ENCODE peak calls at places on chromosome 4, in four cellular contexts. Z, O, P and L are unnamed samples.

GRCh38 chr4:86011117-86011516 is 348.7 kb downstream of the MAPK10 start:
- DNase-seq in Z (peak), O (no peak), P (no peak), L (peak)

GRCh38 chr4:69057620-69058409 is 38.5 kb upstream of the UGT2B7 start:
- DNase-seq in Z (peak), O (no peak), P (no peak), L (no peak)

GRCh38 chr4:86358176-86358701 is 1.6 kb downstream of the MAPK10 start:
- DNase-seq in Z (peak), O (no peak), P (no peak), L (no peak)

GRCh38 chr4:152729466-152729865 is 49.7 kb upstream of the TMEM154 start:
- DNase-seq in Z (peak), O (no peak), P (no peak), L (no peak)

GRCh38 chr4:138870739-138871633 is 144.6 kb upstream of the NOCT start:
- DNase-seq in Z (peak), O (peak), P (peak), L (peak)

GRCh38 chr4:183326853-183327252 is 4.6 kb upstream of the CLDN24 start:
- DNase-seq in Z (peak), O (no peak), P (no peak), L (no peak)

GRCh38 chr4:86670739-86671138 is 76.6 kb downstream of the PTPN13 start:
- DNase-seq in Z (peak), O (no peak), P (no peak), L (peak)

GRCh38 chr4:67393699-67394281 is 151.5 kb downstream of the CENPC start:
- DNase-seq in Z (peak), O (peak), P (no peak), L (peak)

GRCh38 chr4:105624530-105624929 is 72.1 kb downstream of the ARHGEF38 start:
- DNase-seq in Z (peak), O (no peak), P (no peak), L (no peak)

GRCh38 chr4:153063490-153063889 is 127.4 kb downstream of the FHDC1 start:
- DNase-seq in Z (no peak), O (no peak), P (no peak), L (no peak)

GRCh38 chr4:78902313-78902712 is 36.9 kb downstream of the PAQR3 start:
- DNase-seq in Z (no peak), O (no peak), P (no peak), L (no peak)

GRCh38 chr4:106058919-106059318 is 163.6 kb downstream of the NPNT start:
- DNase-seq in Z (peak), O (no peak), P (no peak), L (no peak)

GRCh38 chr4:2484993-2485392 is 16.1 kb downstream of the RNF4 start:
- DNase-seq in Z (no peak), O (no peak), P (peak), L (peak)

GRCh38 chr4:1111259-1111809 is 2.0 kb downstream of the RNF212 start:
- DNase-seq in Z (no peak), O (no peak), P (no peak), L (no peak)

GRCh38 chr4:147924604-147925412 is 192.9 kb downstream of the ARHGAP10 start:
- DNase-seq in Z (peak), O (no peak), P (no peak), L (peak)

GRCh38 chr4:156545003-156545785 is 426.4 kb downstream of the PDGFC start:
- DNase-seq in Z (peak), O (no peak), P (no peak), L (peak)

GRCh38 chr4:54937501-54937900 is 187.9 kb downstream of the KDR start:
- DNase-seq in Z (no peak), O (no peak), P (no peak), L (peak)

GRCh38 chr4:54315561-54315960 is 86.5 kb downstream of the PDGFRA start:
- DNase-seq in Z (no peak), O (no peak), P (peak), L (no peak)

GRCh38 chr4:128770807-128771206 is 38.7 kb upstream of the JADE1 start:
- DNase-seq in Z (no peak), O (no peak), P (no peak), L (peak)

GRCh38 chr4:93748380-93748779 is 80.2 kb upstream of the ATOH1 start:
- DNase-seq in Z (no peak), O (no peak), P (no peak), L (no peak)
- TF ChIP-seq FOS in Z (no peak), O (no peak), P (no peak), L (no peak)

DNA sequence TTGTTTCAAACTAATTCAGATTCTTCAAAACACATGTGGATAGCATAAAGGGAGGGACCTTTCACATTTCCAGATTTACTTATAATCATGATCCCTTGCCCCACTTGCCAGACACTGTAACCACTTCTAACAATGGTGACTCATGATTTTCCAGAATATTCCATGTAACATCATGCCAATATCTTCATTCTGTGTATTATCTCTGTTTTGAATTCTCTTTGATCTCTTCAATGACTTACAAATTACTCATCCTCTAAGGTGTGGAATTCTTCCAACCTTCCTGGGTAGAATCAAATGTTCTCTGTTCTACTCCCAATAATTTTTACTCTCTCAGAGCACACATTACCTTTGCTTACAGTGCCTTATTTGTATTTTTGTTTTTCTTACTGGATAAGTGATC is 517.1 kb downstream of the PCDH7 start:
- DNase-seq in Z (no peak), O (no peak), P (no peak), L (no peak)
- TF ChIP-seq FOS in Z (no peak), O (no peak), P (no peak), L (no peak)

DNA sequence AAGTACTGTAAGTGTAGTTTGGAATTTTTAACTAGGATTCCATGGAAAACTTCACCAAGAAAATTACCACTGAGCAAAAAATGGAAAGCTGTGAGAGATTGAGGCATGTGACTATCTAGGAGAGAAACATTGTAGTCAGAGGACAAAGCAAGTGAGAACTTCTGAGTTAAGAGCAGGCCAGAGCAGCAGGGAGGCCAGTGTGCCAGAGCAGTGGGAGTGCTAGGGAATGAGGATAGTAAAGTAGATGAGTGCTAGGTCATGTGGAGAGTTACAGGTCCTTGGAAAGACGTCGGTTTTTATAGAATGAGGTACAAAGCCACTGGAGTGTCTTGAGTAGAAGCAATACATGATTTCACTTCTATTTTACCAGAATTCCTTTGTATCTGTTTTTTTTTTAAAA is 52.7 kb upstream of the FAT4 start:
- DNase-seq in Z (no peak), O (no peak), P (no peak), L (no peak)
- TF ChIP-seq FOS in Z (no peak), O (no peak), P (no peak), L (no peak)

DNA sequence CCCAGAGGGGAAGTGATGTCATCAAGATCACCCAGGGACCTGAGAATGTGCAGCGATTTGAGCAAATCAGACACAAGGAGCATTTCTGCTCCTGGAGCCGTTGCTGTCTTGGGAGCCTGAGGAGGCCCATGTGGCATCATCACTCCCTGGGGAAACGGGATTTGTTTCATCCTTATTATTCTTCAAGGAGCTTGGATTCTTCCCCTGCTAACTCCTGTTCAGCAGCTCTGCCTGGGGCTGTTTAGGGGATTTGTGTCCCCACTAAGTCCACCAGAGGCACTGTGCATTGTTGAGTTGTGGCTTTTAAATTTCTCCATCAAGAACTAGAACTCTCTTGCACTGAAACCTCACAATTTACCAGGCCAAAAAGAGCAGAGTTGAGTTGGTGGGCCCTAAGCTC is 104.2 kb upstream of the MSX1 start:
- DNase-seq in Z (no peak), O (no peak), P (no peak), L (no peak)
- TF ChIP-seq FOS in Z (no peak), O (no peak), P (no peak), L (no peak)

DNA sequence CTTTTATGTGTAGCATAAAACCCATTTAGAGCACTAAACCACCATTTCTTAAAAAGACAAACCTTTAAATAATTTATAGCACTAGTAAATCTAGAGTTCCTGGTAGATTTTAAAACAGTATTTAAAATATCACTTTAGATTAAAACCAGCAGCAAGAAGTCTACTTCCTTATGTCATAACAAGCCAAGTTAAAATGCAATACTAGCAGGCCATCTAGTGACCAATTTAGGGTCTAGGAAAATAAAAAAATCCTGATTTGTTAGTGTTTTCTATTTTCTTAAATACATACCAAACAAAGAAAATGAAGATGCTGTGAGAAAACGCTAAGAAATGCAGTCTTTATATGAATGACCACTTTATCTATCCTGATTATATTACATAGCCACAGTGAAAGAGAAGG is 53.9 kb downstream of the PAPSS1 start:
- DNase-seq in Z (peak), O (no peak), P (no peak), L (peak)
- TF ChIP-seq FOS in Z (no peak), O (no peak), P (no peak), L (no peak)

GRCh38 chr4:173489514-173489913 is 40.5 kb downstream of the HAND2 start:
- DNase-seq in Z (peak), O (no peak), P (no peak), L (no peak)
- TF ChIP-seq FOS in Z (no peak), O (no peak), P (no peak), L (no peak)

GRCh38 chr4:8359193-8359592 is 81.3 kb downstream of the ACOX3 start:
- DNase-seq in Z (no peak), O (no peak), P (no peak), L (no peak)
- TF ChIP-seq FOS in Z (no peak), O (no peak), P (no peak), L (no peak)

GRCh38 chr4:174789666-174790065 is 39.4 kb downstream of the GLRA3 start:
- DNase-seq in Z (no peak), O (no peak), P (no peak), L (no peak)

GRCh38 chr4:174794706-174795105 is 34.3 kb downstream of the GLRA3 start:
- DNase-seq in Z (no peak), O (no peak), P (no peak), L (no peak)
- TF ChIP-seq FOS in Z (no peak), O (no peak), P (no peak), L (no peak)

GRCh38 chr4:15238720-15239119 is 189.1 kb upstream of the C1QTNF7 start:
- DNase-seq in Z (peak), O (peak), P (no peak), L (peak)
- TF ChIP-seq FOS in Z (no peak), O (no peak), P (no peak), L (no peak)